ENCODE peak calls at places on chromosome 6, in six cellular contexts. P, G, B, Q, X and R are unnamed samples.

GRCh38 chr6:24332306-24332705 is 25.6 kb downstream of the DCDC2 start:
- DNase-seq in P (no peak), Q (no peak), G (peak; percentile 97), B (no peak), X (no peak), R (no peak)

GRCh38 chr6:45115696-45116095 is 212.4 kb upstream of the RUNX2 start:
- DNase-seq in Q (no peak), G (no peak), X (no peak), P (no peak), B (peak; percentile 75), R (no peak)

GRCh38 chr6:28220164-28221133 is 4.6 kb upstream of the ZSCAN9 start:
- DNase-seq in P (no peak), B (no peak), Q (no peak), G (no peak), X (no peak), R (no peak)

GRCh38 chr6:158649289-158650143 is at the start of gene SYTL3:
- DNase-seq in G (peak; percentile 91), Q (no peak), P (peak; percentile 70), B (peak; percentile 87), X (no peak), R (no peak)

GRCh38 chr6:118786696-118787453 is 107.1 kb upstream of the ASF1A start:
- DNase-seq in Q (no peak), G (no peak), P (no peak), X (no peak), B (no peak), R (no peak)

GRCh38 chr6:145206247-145206907 is 528.9 kb downstream of the EPM2A start:
- DNase-seq in Q (no peak), B (peak; percentile 33), X (no peak), P (no peak), G (no peak), R (no peak)

GRCh38 chr6:1136415-1136774 is 175.5 kb upstream of the FOXQ1 start:
- DNase-seq in G (peak; percentile 59), Q (no peak), X (no peak), P (no peak), B (peak; percentile 24), R (no peak)

GRCh38 chr6:36247691-36248090 is 22.2 kb upstream of the PNPLA1 start:
- DNase-seq in X (no peak), P (no peak), B (peak; percentile 88), G (no peak), Q (no peak), R (no peak)

GRCh38 chr6:156510242-156510641 is 266.9 kb upstream of the ARID1B start:
- DNase-seq in P (no peak), B (no peak), Q (no peak), X (no peak), G (no peak), R (no peak)

GRCh38 chr6:159357211-159357920 is 188.2 kb downstream of the FNDC1 start:
- DNase-seq in G (no peak), Q (no peak), B (no peak), X (no peak), P (no peak), R (no peak)

GRCh38 chr6:135380793-135381192 is 116.7 kb downstream of the AHI1 start:
- DNase-seq in Q (no peak), G (no peak), B (no peak), X (no peak), P (no peak), R (no peak)

GRCh38 chr6:33599413-33599911 is 19.4 kb upstream of the BAK1 start:
- DNase-seq in X (no peak), B (no peak), P (no peak), G (peak; percentile 95), Q (no peak), R (no peak)

GRCh38 chr6:89371849-89372505 is 19.5 kb upstream of the UBE2J1 start:
- DNase-seq in P (peak; percentile 77), G (peak; percentile 67), X (peak; percentile 68), Q (peak; percentile 82), B (peak; percentile 68), R (peak; percentile 67)